ENCODE peak calls at places on chromosomes 3 and 15, in five cellular contexts. One of them, this sample, is unnamed.

GRCh38 chr3:155853214-155854146 is 747 bp downstream of the SLC33A1 start:
- DNase-seq in heart left ventricle: no peak
- DNase-seq in uterus: no peak
- DNase-seq in IMR-90: peak
- DNase-seq in ovary: no peak
- DNase-seq in this sample: peak

GRCh38 chr3:78737988-78738387 is 1029.8 kb downstream of the ROBO1 start:
- DNase-seq in ovary: no peak
- DNase-seq in heart left ventricle: peak
- DNase-seq in uterus: no peak
- DNase-seq in IMR-90: no peak
- DNase-seq in this sample: no peak

GRCh38 chr3:189683576-189684255 is 52.5 kb downstream of the TP63 start:
- DNase-seq in IMR-90: no peak
- DNase-seq in ovary: no peak
- DNase-seq in uterus: no peak
- DNase-seq in heart left ventricle: no peak
- DNase-seq in this sample: no peak

GRCh38 chr3:63753567-63753966 is 65.5 kb upstream of the C3orf49 start:
- DNase-seq in ovary: no peak
- DNase-seq in IMR-90: peak
- DNase-seq in heart left ventricle: no peak
- DNase-seq in uterus: no peak
- DNase-seq in this sample: no peak

GRCh38 chr3:43885908-43886618 is 195.3 kb downstream of the ABHD5 start:
- DNase-seq in uterus: no peak
- DNase-seq in heart left ventricle: no peak
- DNase-seq in IMR-90: no peak
- DNase-seq in ovary: no peak
- DNase-seq in this sample: no peak

GRCh38 chr15:52427804-52428203 is 100.9 kb downstream of the MYO5A start:
- DNase-seq in heart left ventricle: no peak
- DNase-seq in IMR-90: peak
- DNase-seq in uterus: no peak
- DNase-seq in ovary: peak
- DNase-seq in this sample: no peak

GRCh38 chr15:43800286-43801136 is at the start of gene HYPK:
- DNase-seq in ovary: peak
- DNase-seq in IMR-90: peak
- DNase-seq in uterus: peak
- DNase-seq in heart left ventricle: peak
- DNase-seq in this sample: peak

GRCh38 chr15:72319985-72320671 is at the start of gene CELF6:
- DNase-seq in heart left ventricle: peak
- DNase-seq in ovary: peak
- DNase-seq in uterus: peak
- DNase-seq in IMR-90: peak
- DNase-seq in this sample: peak

GRCh38 chr15:60970246-60971170 is 258.6 kb downstream of the RORA start:
- DNase-seq in uterus: no peak
- DNase-seq in ovary: no peak
- DNase-seq in IMR-90: peak
- DNase-seq in heart left ventricle: no peak
- DNase-seq in this sample: no peak

GRCh38 chr15:62889734-62890505 is 152.6 kb upstream of the TPM1 start:
- DNase-seq in ovary: no peak
- DNase-seq in IMR-90: peak
- DNase-seq in uterus: peak
- DNase-seq in heart left ventricle: no peak
- DNase-seq in this sample: no peak

GRCh38 chr3:179958143-179958542 is 78.6 kb downstream of the PEX5L start:
- DNase-seq in uterus: no peak
- DNase-seq in ovary: no peak
- DNase-seq in IMR-90: no peak
- DNase-seq in heart left ventricle: no peak
- DNase-seq in this sample: no peak

GRCh38 chr3:126083511-126083912 is 412 bp downstream of the SLC41A3 start:
- DNase-seq in ovary: peak
- DNase-seq in heart left ventricle: no peak
- DNase-seq in IMR-90: peak
- DNase-seq in uterus: peak
- DNase-seq in this sample: peak

GRCh38 chr3:178078933-178079332 is 457.3 kb upstream of the KCNMB2 start:
- DNase-seq in heart left ventricle: peak
- DNase-seq in ovary: no peak
- DNase-seq in IMR-90: peak
- DNase-seq in uterus: peak
- DNase-seq in this sample: peak

GRCh38 chr15:95872366-95872771 is 458.1 kb upstream of the NR2F2 start:
- DNase-seq in uterus: no peak
- DNase-seq in heart left ventricle: no peak
- DNase-seq in ovary: no peak
- DNase-seq in IMR-90: peak
- DNase-seq in this sample: no peak

GRCh38 chr3:55571216-55571813 is 84.2 kb upstream of the WNT5A start:
- DNase-seq in IMR-90: no peak
- DNase-seq in ovary: no peak
- DNase-seq in heart left ventricle: no peak
- DNase-seq in uterus: no peak
- DNase-seq in this sample: no peak

GRCh38 chr15:70046716-70047369 is 50.9 kb downstream of the TLE3 start:
- DNase-seq in heart left ventricle: no peak
- DNase-seq in uterus: no peak
- DNase-seq in IMR-90: no peak
- DNase-seq in ovary: peak
- DNase-seq in this sample: no peak

DNA sequence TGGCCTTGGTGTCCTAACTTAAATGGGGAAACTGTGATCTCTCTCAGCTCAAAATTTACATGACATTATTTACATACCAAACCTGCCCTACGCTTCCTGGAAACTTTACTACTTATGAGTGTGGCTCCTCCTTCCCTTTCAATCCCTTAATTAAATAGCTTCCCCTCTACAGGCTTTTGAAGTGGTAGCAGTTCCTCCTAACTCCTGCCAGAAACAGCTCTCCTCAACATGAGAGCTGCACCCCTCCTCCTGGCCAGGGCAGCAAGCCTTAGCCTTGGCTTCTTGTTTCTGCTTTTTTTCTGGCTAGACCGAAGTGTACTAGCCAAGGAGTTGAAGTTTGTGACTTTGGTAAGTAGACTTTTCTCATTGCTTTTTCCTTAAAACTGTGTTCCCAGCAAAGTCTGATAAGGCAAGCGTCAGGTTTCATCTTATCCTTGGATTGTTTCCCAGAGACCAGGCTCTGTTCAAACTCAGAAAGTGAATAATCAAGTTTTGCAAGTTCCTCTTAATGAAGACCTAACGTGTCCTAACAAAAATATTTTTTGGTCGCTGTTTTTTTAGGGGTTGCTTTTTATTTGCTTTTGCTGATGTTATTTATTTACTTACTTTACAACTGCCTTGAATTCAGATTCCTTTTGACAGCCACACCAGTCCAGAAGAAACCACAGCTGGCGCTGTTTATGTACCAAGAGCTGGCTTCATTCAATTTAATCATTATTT is at the start of gene ACP3:
- DNase-seq in IMR-90: peak
- DNase-seq in uterus: peak
- DNase-seq in heart left ventricle: peak
- DNase-seq in ovary: peak
- DNase-seq in this sample: peak
- TF ChIP-seq POLR2A in IMR-90: no peak
- TF ChIP-seq POLR2A in uterus: no peak
- TF ChIP-seq POLR2A in heart left ventricle: no peak
- TF ChIP-seq POLR2A in ovary: no peak
- TF ChIP-seq POLR2A in this sample: no peak

GRCh38 chr3:5389057-5389456 is 201.6 kb downstream of the EDEM1 start:
- DNase-seq in IMR-90: no peak
- DNase-seq in uterus: no peak
- DNase-seq in heart left ventricle: no peak
- DNase-seq in ovary: no peak
- DNase-seq in this sample: no peak

GRCh38 chr3:5390221-5390620 is 202.7 kb downstream of the EDEM1 start:
- DNase-seq in heart left ventricle: no peak
- DNase-seq in IMR-90: no peak
- DNase-seq in uterus: no peak
- DNase-seq in ovary: no peak
- DNase-seq in this sample: no peak

GRCh38 chr3:5388091-5388490 is 200.6 kb downstream of the EDEM1 start:
- DNase-seq in uterus: no peak
- DNase-seq in ovary: no peak
- DNase-seq in IMR-90: no peak
- DNase-seq in heart left ventricle: no peak
- DNase-seq in this sample: no peak

DNA sequence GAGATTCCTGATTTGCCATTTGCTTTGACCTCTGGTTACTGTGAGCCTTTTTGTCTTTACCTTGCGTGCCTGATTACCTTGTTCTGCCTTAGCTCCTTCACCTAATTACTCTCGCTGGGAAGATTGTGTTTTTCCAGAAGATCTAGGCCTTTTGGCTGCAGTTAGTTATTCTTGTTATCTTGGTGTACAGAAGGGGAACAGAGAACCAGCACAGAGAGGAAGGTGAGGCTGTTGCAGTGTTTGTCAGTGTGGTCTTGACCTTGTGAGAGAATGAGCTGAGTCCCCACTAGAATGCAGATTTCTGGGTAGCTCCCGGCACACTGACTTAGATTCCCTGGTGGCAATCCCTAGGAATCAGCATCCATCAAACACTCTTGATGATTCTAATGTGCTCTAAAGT is 203.7 kb downstream of the EDEM1 start:
- DNase-seq in IMR-90: no peak
- DNase-seq in ovary: no peak
- DNase-seq in uterus: no peak
- DNase-seq in heart left ventricle: no peak
- DNase-seq in this sample: no peak
- H3K27ac ChIP-seq in IMR-90: no peak
- H3K27ac ChIP-seq in ovary: no peak
- H3K27ac ChIP-seq in uterus: no peak
- H3K27ac ChIP-seq in heart left ventricle: no peak
- H3K27ac ChIP-seq in this sample: no peak

GRCh38 chr3:187024561-187025226 is 94.4 kb downstream of the ST6GAL1 start:
- DNase-seq in IMR-90: no peak
- DNase-seq in heart left ventricle: no peak
- DNase-seq in uterus: no peak
- DNase-seq in ovary: no peak
- DNase-seq in this sample: no peak
- H3K4me3 ChIP-seq in IMR-90: no peak
- H3K4me3 ChIP-seq in heart left ventricle: no peak
- H3K4me3 ChIP-seq in uterus: no peak
- H3K4me3 ChIP-seq in ovary: no peak
- H3K4me3 ChIP-seq in this sample: no peak

GRCh38 chr3:58059349-58060321 is 51.4 kb downstream of the FLNB start:
- DNase-seq in heart left ventricle: peak
- DNase-seq in ovary: peak
- DNase-seq in uterus: peak
- DNase-seq in IMR-90: peak
- DNase-seq in this sample: peak
- TF ChIP-seq POLR2A in heart left ventricle: no peak
- TF ChIP-seq POLR2A in ovary: peak
- TF ChIP-seq POLR2A in uterus: peak
- TF ChIP-seq POLR2A in IMR-90: peak
- TF ChIP-seq POLR2A in this sample: no peak

This sample was measured in testis.